ENCODE peak calls at places on chromosomes 4 and X, in ten cellular contexts. One of them, this sample, is unnamed.

GRCh38 chr4:67922697-67923096 is 38.9 kb upstream of the TMPRSS11D start:
- DNase-seq in IMR-90: no peak
- DNase-seq in mammary epithelial cell: peak; percentile 70
- DNase-seq in pancreas: no peak
- DNase-seq in heart left ventricle: peak; percentile 42
- DNase-seq in body of pancreas: no peak
- DNase-seq in PC-3: no peak
- DNase-seq in esophagus squamous epithelium: no peak
- DNase-seq in transverse colon: no peak
- DNase-seq in H1: no peak
- DNase-seq in this sample: no peak

GRCh38 chrX:107712231-107713204 is 63.1 kb downstream of the TSC22D3 start:
- DNase-seq in IMR-90: peak; percentile 21
- DNase-seq in mammary epithelial cell: peak; percentile 19
- DNase-seq in pancreas: no peak
- DNase-seq in heart left ventricle: no peak
- DNase-seq in body of pancreas: peak; percentile 38
- DNase-seq in PC-3: no peak
- DNase-seq in esophagus squamous epithelium: no peak
- DNase-seq in transverse colon: peak; percentile 47
- DNase-seq in H1: no peak
- DNase-seq in this sample: no peak

GRCh38 chr4:69896530-69897116 is 34.2 kb upstream of the CSN1S1 start:
- DNase-seq in IMR-90: peak; percentile 3
- DNase-seq in mammary epithelial cell: no peak
- DNase-seq in pancreas: no peak
- DNase-seq in heart left ventricle: no peak
- DNase-seq in body of pancreas: no peak
- DNase-seq in PC-3: peak; percentile 42
- DNase-seq in esophagus squamous epithelium: no peak
- DNase-seq in transverse colon: no peak
- DNase-seq in H1: no peak
- DNase-seq in this sample: no peak

GRCh38 chr4:101952985-101953384 is 162.5 kb downstream of the BANK1 start:
- DNase-seq in IMR-90: no peak
- DNase-seq in mammary epithelial cell: no peak
- DNase-seq in pancreas: no peak
- DNase-seq in heart left ventricle: no peak
- DNase-seq in body of pancreas: no peak
- DNase-seq in PC-3: no peak
- DNase-seq in esophagus squamous epithelium: no peak
- DNase-seq in transverse colon: no peak
- DNase-seq in H1: no peak
- DNase-seq in this sample: no peak

GRCh38 chr4:78938868-78939666 is at the start of gene PAQR3:
- DNase-seq in IMR-90: peak; percentile 76
- DNase-seq in mammary epithelial cell: peak; percentile 81
- DNase-seq in pancreas: peak; percentile 92
- DNase-seq in heart left ventricle: peak; percentile 90
- DNase-seq in body of pancreas: peak; percentile 86
- DNase-seq in PC-3: peak; percentile 86
- DNase-seq in esophagus squamous epithelium: peak; percentile 17
- DNase-seq in transverse colon: peak; percentile 88
- DNase-seq in H1: peak; percentile 58
- DNase-seq in this sample: peak; percentile 88

GRCh38 chr4:26621366-26621765 is 37.5 kb downstream of the TBC1D19 start:
- DNase-seq in IMR-90: no peak
- DNase-seq in mammary epithelial cell: no peak
- DNase-seq in pancreas: no peak
- DNase-seq in heart left ventricle: no peak
- DNase-seq in body of pancreas: no peak
- DNase-seq in PC-3: no peak
- DNase-seq in esophagus squamous epithelium: no peak
- DNase-seq in transverse colon: no peak
- DNase-seq in H1: no peak
- DNase-seq in this sample: no peak

GRCh38 chr4:79476196-79476595 is 68.2 kb upstream of the GK2 start:
- DNase-seq in IMR-90: no peak
- DNase-seq in mammary epithelial cell: no peak
- DNase-seq in pancreas: no peak
- DNase-seq in heart left ventricle: no peak
- DNase-seq in body of pancreas: no peak
- DNase-seq in PC-3: no peak
- DNase-seq in esophagus squamous epithelium: no peak
- DNase-seq in transverse colon: no peak
- DNase-seq in H1: no peak
- DNase-seq in this sample: no peak

GRCh38 chr4:180962268-180962667 is 1280.9 kb upstream of the TENM3 start:
- DNase-seq in IMR-90: no peak
- DNase-seq in mammary epithelial cell: no peak
- DNase-seq in pancreas: no peak
- DNase-seq in heart left ventricle: no peak
- DNase-seq in body of pancreas: no peak
- DNase-seq in PC-3: no peak
- DNase-seq in esophagus squamous epithelium: no peak
- DNase-seq in transverse colon: no peak
- DNase-seq in H1: no peak
- DNase-seq in this sample: no peak

GRCh38 chrX:148049441-148049840 is 68.3 kb downstream of the FMR1NB start:
- DNase-seq in IMR-90: peak; percentile 18
- DNase-seq in mammary epithelial cell: peak; percentile 8
- DNase-seq in pancreas: no peak
- DNase-seq in heart left ventricle: no peak
- DNase-seq in body of pancreas: no peak
- DNase-seq in PC-3: peak; percentile 56
- DNase-seq in esophagus squamous epithelium: no peak
- DNase-seq in transverse colon: no peak
- DNase-seq in H1: no peak
- DNase-seq in this sample: peak; percentile 12

GRCh38 chr4:14787894-14788293 is 214.4 kb upstream of the CPEB2 start:
- DNase-seq in IMR-90: peak; percentile 13
- DNase-seq in mammary epithelial cell: peak; percentile 40
- DNase-seq in pancreas: no peak
- DNase-seq in heart left ventricle: no peak
- DNase-seq in body of pancreas: peak; percentile 16
- DNase-seq in PC-3: peak; percentile 24
- DNase-seq in esophagus squamous epithelium: no peak
- DNase-seq in transverse colon: peak; percentile 14
- DNase-seq in H1: no peak
- DNase-seq in this sample: peak; percentile 3

GRCh38 chr4:3241905-3242304 is 7.1 kb upstream of the MSANTD1 start:
- DNase-seq in IMR-90: peak; percentile 89
- DNase-seq in mammary epithelial cell: no peak
- DNase-seq in pancreas: no peak
- DNase-seq in heart left ventricle: no peak
- DNase-seq in body of pancreas: peak; percentile 62
- DNase-seq in PC-3: no peak
- DNase-seq in esophagus squamous epithelium: no peak
- DNase-seq in transverse colon: peak; percentile 28
- DNase-seq in H1: no peak
- DNase-seq in this sample: no peak

GRCh38 chr4:32148120-32148666 is 1428.0 kb downstream of the PCDH7 start:
- DNase-seq in IMR-90: no peak
- DNase-seq in mammary epithelial cell: peak; percentile 62
- DNase-seq in pancreas: no peak
- DNase-seq in heart left ventricle: no peak
- DNase-seq in body of pancreas: no peak
- DNase-seq in PC-3: no peak
- DNase-seq in esophagus squamous epithelium: no peak
- DNase-seq in transverse colon: no peak
- DNase-seq in H1: no peak
- DNase-seq in this sample: no peak

GRCh38 chrX:50206753-50207152 is 2.2 kb downstream of the CCNB3 start:
- DNase-seq in IMR-90: no peak
- DNase-seq in mammary epithelial cell: no peak
- DNase-seq in pancreas: no peak
- DNase-seq in heart left ventricle: no peak
- DNase-seq in body of pancreas: no peak
- DNase-seq in PC-3: no peak
- DNase-seq in esophagus squamous epithelium: no peak
- DNase-seq in transverse colon: no peak
- DNase-seq in H1: no peak
- DNase-seq in this sample: no peak

GRCh38 chrX:51860679-51861078 is 32.7 kb upstream of the MAGED1 start:
- DNase-seq in IMR-90: peak; percentile 32
- DNase-seq in mammary epithelial cell: peak; percentile 38
- DNase-seq in pancreas: no peak
- DNase-seq in heart left ventricle: peak; percentile 19
- DNase-seq in body of pancreas: peak; percentile 14
- DNase-seq in PC-3: peak; percentile 60
- DNase-seq in esophagus squamous epithelium: no peak
- DNase-seq in transverse colon: peak; percentile 14
- DNase-seq in H1: no peak
- DNase-seq in this sample: peak; percentile 30

GRCh38 chrX:110002300-110003166 is at the start of gene TMEM164:
- DNase-seq in IMR-90: peak; percentile 66
- DNase-seq in mammary epithelial cell: peak; percentile 77
- DNase-seq in pancreas: peak; percentile 92
- DNase-seq in heart left ventricle: peak; percentile 89
- DNase-seq in body of pancreas: peak; percentile 77
- DNase-seq in PC-3: peak; percentile 71
- DNase-seq in esophagus squamous epithelium: peak; percentile 37
- DNase-seq in transverse colon: peak; percentile 87
- DNase-seq in H1: no peak
- DNase-seq in this sample: peak; percentile 76
- TF ChIP-seq CTCF in IMR-90: no peak
- TF ChIP-seq CTCF in mammary epithelial cell: no peak
- TF ChIP-seq CTCF in pancreas: no peak
- TF ChIP-seq CTCF in heart left ventricle: no peak
- TF ChIP-seq CTCF in body of pancreas: no peak
- TF ChIP-seq CTCF in PC-3: no peak
- TF ChIP-seq CTCF in esophagus squamous epithelium: no peak
- TF ChIP-seq CTCF in transverse colon: no peak
- TF ChIP-seq CTCF in H1: no peak
- TF ChIP-seq CTCF in this sample: no peak

DNA sequence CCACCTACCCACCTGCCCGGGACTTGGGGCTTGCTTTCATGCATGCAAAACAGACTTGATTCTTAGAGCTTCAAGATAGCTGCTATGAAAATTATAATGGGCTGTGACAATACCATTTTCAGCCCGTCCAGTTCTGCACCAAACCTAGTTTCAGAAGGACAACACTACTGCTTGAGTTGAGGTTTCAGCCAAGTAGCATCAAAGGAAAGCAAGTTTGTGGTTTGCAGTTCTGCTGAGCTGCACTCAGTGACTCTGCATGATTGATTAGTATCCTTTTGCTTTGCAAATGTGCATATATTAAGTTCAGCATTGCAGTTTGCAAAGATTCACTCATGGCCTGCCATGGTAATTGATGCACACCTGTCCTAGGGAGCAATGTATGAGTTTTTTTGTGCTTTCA is 442.7 kb downstream of the RPA4 start:
- DNase-seq in IMR-90: peak; percentile 19
- DNase-seq in mammary epithelial cell: no peak
- DNase-seq in pancreas: no peak
- DNase-seq in heart left ventricle: no peak
- DNase-seq in body of pancreas: no peak
- DNase-seq in PC-3: no peak
- DNase-seq in esophagus squamous epithelium: no peak
- DNase-seq in transverse colon: no peak
- DNase-seq in H1: no peak
- DNase-seq in this sample: no peak
- H3K4me1 ChIP-seq in IMR-90: no peaks in the 10 kb centered on the region
- H3K4me1 ChIP-seq in mammary epithelial cell: no peaks in the 10 kb centered on the region
- H3K4me1 ChIP-seq in pancreas: no peaks in the 10 kb centered on the region
- H3K4me1 ChIP-seq in heart left ventricle: no peaks in the 10 kb centered on the region
- H3K4me1 ChIP-seq in body of pancreas: no peaks in the 10 kb centered on the region
- H3K4me1 ChIP-seq in PC-3: peaks cover 15% of the 10 kb centered on the region
- H3K4me1 ChIP-seq in esophagus squamous epithelium: no peaks in the 10 kb centered on the region
- H3K4me1 ChIP-seq in transverse colon: no peaks in the 10 kb centered on the region
- H3K4me1 ChIP-seq in H1: no peaks in the 10 kb centered on the region
- H3K4me1 ChIP-seq in this sample: no peaks in the 10 kb centered on the region

GRCh38 chr4:37528161-37528560 is 158.0 kb downstream of the RELL1 start:
- DNase-seq in IMR-90: no peak
- DNase-seq in mammary epithelial cell: peak; percentile 48
- DNase-seq in pancreas: no peak
- DNase-seq in heart left ventricle: no peak
- DNase-seq in body of pancreas: peak; percentile 61
- DNase-seq in PC-3: peak; percentile 76
- DNase-seq in esophagus squamous epithelium: no peak
- DNase-seq in transverse colon: no peak
- DNase-seq in H1: no peak
- DNase-seq in this sample: peak; percentile 41
- TF ChIP-seq CTCF in IMR-90: no peak
- TF ChIP-seq CTCF in mammary epithelial cell: peak; percentile 1
- TF ChIP-seq CTCF in pancreas: no peak
- TF ChIP-seq CTCF in heart left ventricle: no peak
- TF ChIP-seq CTCF in body of pancreas: peak; percentile 40
- TF ChIP-seq CTCF in PC-3: peak; percentile 52
- TF ChIP-seq CTCF in esophagus squamous epithelium: no peak
- TF ChIP-seq CTCF in transverse colon: no peak
- TF ChIP-seq CTCF in H1: no peak
- TF ChIP-seq CTCF in this sample: no peak

GRCh38 chrX:135425026-135425425 is 3.3 kb downstream of the SMIM10L2A start:
- DNase-seq in IMR-90: no peak
- DNase-seq in mammary epithelial cell: no peak
- DNase-seq in pancreas: peak; percentile 47
- DNase-seq in heart left ventricle: no peak
- DNase-seq in body of pancreas: no peak
- DNase-seq in PC-3: no peak
- DNase-seq in esophagus squamous epithelium: no peak
- DNase-seq in transverse colon: no peak
- DNase-seq in H1: no peak
- DNase-seq in this sample: peak; percentile 19
- H3K4me1 ChIP-seq in IMR-90: no peaks in the 10 kb centered on the region
- H3K4me1 ChIP-seq in mammary epithelial cell: peaks cover 8% of the 10 kb centered on the region
- H3K4me1 ChIP-seq in pancreas: no peaks in the 10 kb centered on the region
- H3K4me1 ChIP-seq in heart left ventricle: no peaks in the 10 kb centered on the region
- H3K4me1 ChIP-seq in body of pancreas: peaks cover 10% of the 10 kb centered on the region
- H3K4me1 ChIP-seq in PC-3: peaks cover 4% of the 10 kb centered on the region
- H3K4me1 ChIP-seq in esophagus squamous epithelium: no peaks in the 10 kb centered on the region
- H3K4me1 ChIP-seq in transverse colon: no peaks in the 10 kb centered on the region
- H3K4me1 ChIP-seq in H1: peaks cover 6% of the 10 kb centered on the region
- H3K4me1 ChIP-seq in this sample: no peaks in the 10 kb centered on the region